ENCODE peak calls at places on chromosomes 16 and 17, in five cellular contexts. L, Z, V, S and E are unnamed samples.

GRCh38 chr17:47072881-47073280 is 93.8 kb upstream of the RPRML start:
- DNase-seq in L (no peak), Z (no peak), V (no peak), S (no peak), E (no peak)

GRCh38 chr17:44308320-44308818 is at the start of gene RUNDC3A:
- DNase-seq in L (peak), Z (peak), V (peak), S (peak), E (peak)

GRCh38 chr17:59175076-59175475 is 19.5 kb downstream of the PRR11 start:
- DNase-seq in L (no peak), Z (no peak), V (no peak), S (no peak), E (no peak)

GRCh38 chr16:58258326-58258725 is 36.5 kb downstream of the PRSS54 start:
- DNase-seq in L (no peak), Z (no peak), V (no peak), S (no peak), E (no peak)

GRCh38 chr17:55577011-55577586 is 65.8 kb upstream of the SMIM36 start:
- DNase-seq in L (peak), Z (no peak), V (no peak), S (no peak), E (no peak)

GRCh38 chr17:73266796-73267195 is 5.1 kb upstream of the CPSF4L start:
- DNase-seq in L (no peak), Z (no peak), V (no peak), S (no peak), E (no peak)

GRCh38 chr16:72371307-72372081 is 199.5 kb upstream of the PMFBP1 start:
- DNase-seq in L (no peak), Z (no peak), V (no peak), S (no peak), E (no peak)

GRCh38 chr17:43020030-43020621 is 2.1 kb downstream of the VAT1 start:
- DNase-seq in L (no peak), Z (no peak), V (no peak), S (no peak), E (no peak)

GRCh38 chr16:2532494-2533141 is 1.4 kb upstream of the CEMP1 start:
- DNase-seq in L (no peak), Z (peak), V (peak), S (no peak), E (peak)

GRCh38 chr17:50094753-50095616 is at the start of gene PDK2:
- DNase-seq in L (peak), Z (peak), V (peak), S (peak), E (peak)

GRCh38 chr17:31318298-31319190 is 2.9 kb downstream of the EVI2A start:
- DNase-seq in L (peak), Z (peak), V (no peak), S (peak), E (peak)

GRCh38 chr17:73311428-73311780 is 397 bp downstream of the CDC42EP4 start:
- DNase-seq in L (no peak), Z (no peak), V (peak), S (no peak), E (no peak)

GRCh38 chr17:8537734-8538133 is 92.8 kb downstream of the MYH10 start:
- DNase-seq in L (no peak), Z (no peak), V (no peak), S (no peak), E (no peak)

GRCh38 chr17:50196826-50197225 is 4.6 kb downstream of the COL1A1 start:
- DNase-seq in L (no peak), Z (no peak), V (no peak), S (no peak), E (no peak)

GRCh38 chr17:70804161-70804560 is 634.8 kb downstream of the KCNJ2 start:
- DNase-seq in L (peak), Z (no peak), V (no peak), S (no peak), E (no peak)

GRCh38 chr17:46045639-46046038 is 46.6 kb downstream of the STH start:
- DNase-seq in L (no peak), Z (no peak), V (no peak), S (no peak), E (no peak)

GRCh38 chr16:56682703-56683397 is 580 bp downstream of the MT1X start:
- DNase-seq in L (no peak), Z (no peak), V (peak), S (no peak), E (no peak)

GRCh38 chr17:60601443-60602384 is 1.7 kb downstream of the PPM1D start:
- DNase-seq in L (peak), Z (no peak), V (no peak), S (peak), E (no peak)

GRCh38 chr16:70694088-70694487 is 8.2 kb upstream of the MTSS2 start:
- DNase-seq in L (no peak), Z (no peak), V (no peak), S (no peak), E (no peak)

GRCh38 chr17:15119928-15120327 is 145.2 kb downstream of the PMP22 start:
- DNase-seq in L (no peak), Z (no peak), V (no peak), S (no peak), E (no peak)

GRCh38 chr17:19371259-19372003 is 6.9 kb upstream of the MAPK7 start:
- DNase-seq in L (no peak), Z (no peak), V (no peak), S (no peak), E (no peak)

GRCh38 chr17:2025622-2026309 is 632 bp upstream of the RTN4RL1 start:
- DNase-seq in L (no peak), Z (no peak), V (peak), S (no peak), E (no peak)